ENCODE peak calls at places on chromosomes 7 and 10, in nine cellular contexts. One of them, this sample, is unnamed.

GRCh38 chr10:86795353-86795752 is 38.9 kb downstream of the BMPR1A start:
- DNase-seq in cardiac fibroblast: peak; percentile 86
- DNase-seq in fibroblast of lung: peak; percentile 87
- DNase-seq in uterus: no peak
- DNase-seq in fibroblast of mammary gland: peak; percentile 74
- DNase-seq in spleen: no peak
- DNase-seq in AG09309: peak; percentile 37
- DNase-seq in AG04449: peak; percentile 54
- DNase-seq in heart left ventricle: no peak
- DNase-seq in this sample: no peak

GRCh38 chr7:116569737-116570136 is 44.9 kb downstream of the CAV1 start:
- DNase-seq in cardiac fibroblast: peak; percentile 61
- DNase-seq in fibroblast of lung: peak; percentile 68
- DNase-seq in uterus: no peak
- DNase-seq in fibroblast of mammary gland: peak; percentile 98
- DNase-seq in spleen: no peak
- DNase-seq in AG09309: peak; percentile 85
- DNase-seq in AG04449: peak; percentile 83
- DNase-seq in heart left ventricle: no peak
- DNase-seq in this sample: no peak

GRCh38 chr7:139916717-139917395 is 87.8 kb downstream of the TBXAS1 start:
- DNase-seq in cardiac fibroblast: no peak
- DNase-seq in fibroblast of lung: peak; percentile 21
- DNase-seq in uterus: no peak
- DNase-seq in fibroblast of mammary gland: no peak
- DNase-seq in spleen: no peak
- DNase-seq in AG09309: no peak
- DNase-seq in AG04449: no peak
- DNase-seq in heart left ventricle: no peak
- DNase-seq in this sample: peak; percentile 92

GRCh38 chr7:104921596-104921995 is 92.4 kb upstream of the KMT2E start:
- DNase-seq in cardiac fibroblast: no peak
- DNase-seq in fibroblast of lung: no peak
- DNase-seq in uterus: no peak
- DNase-seq in fibroblast of mammary gland: no peak
- DNase-seq in spleen: no peak
- DNase-seq in AG09309: no peak
- DNase-seq in AG04449: no peak
- DNase-seq in heart left ventricle: no peak
- DNase-seq in this sample: no peak

GRCh38 chr10:63698815-63699205 is 177.6 kb downstream of the REEP3 start:
- DNase-seq in cardiac fibroblast: peak; percentile 55
- DNase-seq in fibroblast of lung: peak; percentile 42
- DNase-seq in uterus: no peak
- DNase-seq in fibroblast of mammary gland: peak; percentile 70
- DNase-seq in spleen: no peak
- DNase-seq in AG09309: no peak
- DNase-seq in AG04449: no peak
- DNase-seq in heart left ventricle: no peak
- DNase-seq in this sample: no peak

GRCh38 chr7:107891619-107892366 is 810 bp downstream of the DLD start:
- DNase-seq in cardiac fibroblast: peak; percentile 20
- DNase-seq in fibroblast of lung: peak; percentile 16
- DNase-seq in uterus: no peak
- DNase-seq in fibroblast of mammary gland: peak; percentile 40
- DNase-seq in spleen: no peak
- DNase-seq in AG09309: no peak
- DNase-seq in AG04449: no peak
- DNase-seq in heart left ventricle: no peak
- DNase-seq in this sample: no peak

GRCh38 chr7:128347573-128348147 is 4.0 kb upstream of the RBM28 start:
- DNase-seq in cardiac fibroblast: peak; percentile 66
- DNase-seq in fibroblast of lung: peak; percentile 63
- DNase-seq in uterus: no peak
- DNase-seq in fibroblast of mammary gland: peak; percentile 53
- DNase-seq in spleen: no peak
- DNase-seq in AG09309: no peak
- DNase-seq in AG04449: no peak
- DNase-seq in heart left ventricle: no peak
- DNase-seq in this sample: no peak

GRCh38 chr10:27388761-27389399 is 115.2 kb upstream of the RAB18 start:
- DNase-seq in cardiac fibroblast: peak; percentile 57
- DNase-seq in fibroblast of lung: peak; percentile 48
- DNase-seq in uterus: no peak
- DNase-seq in fibroblast of mammary gland: peak; percentile 90
- DNase-seq in spleen: no peak
- DNase-seq in AG09309: peak; percentile 44
- DNase-seq in AG04449: no peak
- DNase-seq in heart left ventricle: no peak
- DNase-seq in this sample: no peak

GRCh38 chr10:103673616-103674015 is 180.1 kb downstream of the NEURL1 start:
- DNase-seq in cardiac fibroblast: no peak
- DNase-seq in fibroblast of lung: no peak
- DNase-seq in uterus: no peak
- DNase-seq in fibroblast of mammary gland: no peak
- DNase-seq in spleen: no peak
- DNase-seq in AG09309: no peak
- DNase-seq in AG04449: no peak
- DNase-seq in heart left ventricle: no peak
- DNase-seq in this sample: no peak

GRCh38 chr7:70134029-70134445 is 535.8 kb downstream of the AUTS2 start:
- DNase-seq in cardiac fibroblast: peak; percentile 5
- DNase-seq in fibroblast of lung: no peak
- DNase-seq in uterus: no peak
- DNase-seq in fibroblast of mammary gland: no peak
- DNase-seq in spleen: no peak
- DNase-seq in AG09309: no peak
- DNase-seq in AG04449: no peak
- DNase-seq in heart left ventricle: no peak
- DNase-seq in this sample: no peak

GRCh38 chr10:97138174-97138573 is 47.6 kb downstream of the SLIT1 start:
- DNase-seq in cardiac fibroblast: no peak
- DNase-seq in fibroblast of lung: no peak
- DNase-seq in uterus: no peak
- DNase-seq in fibroblast of mammary gland: no peak
- DNase-seq in spleen: peak; percentile 56
- DNase-seq in AG09309: no peak
- DNase-seq in AG04449: no peak
- DNase-seq in heart left ventricle: no peak
- DNase-seq in this sample: no peak

GRCh38 chr10:34884272-34884952 is 69.3 kb upstream of the PARD3 start:
- DNase-seq in cardiac fibroblast: no peak
- DNase-seq in fibroblast of lung: no peak
- DNase-seq in uterus: no peak
- DNase-seq in fibroblast of mammary gland: no peak
- DNase-seq in spleen: no peak
- DNase-seq in AG09309: no peak
- DNase-seq in AG04449: no peak
- DNase-seq in heart left ventricle: no peak
- DNase-seq in this sample: no peak

GRCh38 chr7:48671656-48672055 is 252.7 kb upstream of the CDC14C start:
- DNase-seq in cardiac fibroblast: no peak
- DNase-seq in fibroblast of lung: no peak
- DNase-seq in uterus: no peak
- DNase-seq in fibroblast of mammary gland: no peak
- DNase-seq in spleen: no peak
- DNase-seq in AG09309: no peak
- DNase-seq in AG04449: no peak
- DNase-seq in heart left ventricle: no peak
- DNase-seq in this sample: no peak

GRCh38 chr10:37124532-37124931 is 866 bp upstream of the ANKRD30A start:
- DNase-seq in cardiac fibroblast: no peak
- DNase-seq in fibroblast of lung: no peak
- DNase-seq in uterus: no peak
- DNase-seq in fibroblast of mammary gland: no peak
- DNase-seq in spleen: no peak
- DNase-seq in AG09309: no peak
- DNase-seq in AG04449: no peak
- DNase-seq in heart left ventricle: no peak
- DNase-seq in this sample: no peak

GRCh38 chr10:126012485-126012884 is 116.1 kb downstream of the FANK1 start:
- DNase-seq in cardiac fibroblast: peak; percentile 17
- DNase-seq in fibroblast of lung: no peak
- DNase-seq in uterus: no peak
- DNase-seq in fibroblast of mammary gland: peak; percentile 54
- DNase-seq in spleen: no peak
- DNase-seq in AG09309: no peak
- DNase-seq in AG04449: no peak
- DNase-seq in heart left ventricle: no peak
- DNase-seq in this sample: no peak

DNA sequence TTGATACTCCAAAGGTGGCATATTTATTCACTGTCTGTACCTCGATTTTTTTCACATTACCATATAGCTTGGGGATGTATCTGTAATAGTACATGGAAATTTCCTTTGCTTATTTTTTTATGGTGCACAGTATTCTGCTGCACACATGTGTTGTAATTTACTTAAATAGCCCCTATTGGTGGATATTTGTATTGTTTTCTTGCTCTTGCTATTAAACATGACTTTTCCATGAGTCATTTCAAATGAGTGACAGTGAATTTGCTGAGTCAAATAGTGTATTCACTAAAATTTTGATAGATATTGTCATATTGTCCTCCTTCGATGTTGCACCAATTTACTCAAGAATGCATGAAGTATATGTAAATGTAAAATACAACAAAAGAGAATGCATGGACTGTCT is 122.7 kb upstream of the STEAP4 start:
- DNase-seq in cardiac fibroblast: no peak
- DNase-seq in fibroblast of lung: no peak
- DNase-seq in uterus: no peak
- DNase-seq in fibroblast of mammary gland: peak; percentile 7
- DNase-seq in spleen: no peak
- DNase-seq in AG09309: no peak
- DNase-seq in AG04449: no peak
- DNase-seq in heart left ventricle: no peak
- DNase-seq in this sample: no peak
- TF ChIP-seq CTCF in cardiac fibroblast: no peak
- TF ChIP-seq CTCF in fibroblast of lung: no peak
- TF ChIP-seq CTCF in uterus: no peak
- TF ChIP-seq CTCF in fibroblast of mammary gland: no peak
- TF ChIP-seq CTCF in spleen: no peak
- TF ChIP-seq CTCF in AG09309: no peak
- TF ChIP-seq CTCF in AG04449: no peak
- TF ChIP-seq CTCF in heart left ventricle: no peak
- TF ChIP-seq CTCF in this sample: no peak

DNA sequence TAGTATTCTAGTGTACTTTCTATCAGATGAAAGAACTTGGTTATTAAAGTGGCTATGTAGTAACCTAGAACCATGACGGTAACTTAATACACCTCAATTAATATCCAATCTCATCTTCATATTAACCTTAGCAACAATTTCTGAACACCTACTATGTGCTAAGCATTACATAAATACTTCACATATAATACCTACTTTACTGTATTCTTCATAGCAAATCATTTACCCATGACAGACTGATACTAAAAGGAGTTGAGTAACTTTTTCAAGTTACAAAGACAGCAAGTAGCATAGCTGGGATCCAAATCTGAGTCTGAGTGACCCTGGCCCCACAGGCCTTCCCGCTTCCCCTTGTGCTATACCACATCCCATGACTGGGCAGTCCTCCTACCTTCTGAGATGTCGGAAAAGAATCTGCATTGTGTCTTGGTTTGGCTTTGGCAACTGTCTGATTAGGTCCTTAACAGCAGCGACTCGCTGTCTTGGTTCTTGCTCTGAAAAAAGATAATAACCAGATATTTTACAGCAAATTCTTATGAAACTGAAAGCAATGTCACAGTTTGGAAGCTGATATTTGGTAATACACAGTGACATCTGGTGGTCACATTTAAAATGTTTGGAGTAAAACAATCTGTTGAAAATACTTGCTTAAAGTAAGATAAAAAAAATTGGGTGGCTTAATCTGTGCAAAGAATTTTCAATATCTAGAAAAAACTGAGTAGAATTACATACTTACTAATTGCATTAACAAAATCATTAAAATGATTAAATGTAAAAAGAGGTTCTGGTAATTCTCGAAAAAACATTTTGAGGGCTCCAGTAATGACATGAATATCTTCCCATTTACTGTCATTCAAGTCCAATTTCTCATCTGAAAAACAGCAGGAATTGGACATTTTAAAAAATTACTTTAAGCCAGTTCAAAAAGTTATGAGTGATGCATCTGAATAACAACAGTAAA is 120.1 kb downstream of the ARHGAP12 start:
- DNase-seq in cardiac fibroblast: peak; percentile 88
- DNase-seq in fibroblast of lung: peak; percentile 89
- DNase-seq in uterus: peak; percentile 43
- DNase-seq in fibroblast of mammary gland: peak; percentile 82
- DNase-seq in spleen: no peak
- DNase-seq in AG09309: peak; percentile 74
- DNase-seq in AG04449: peak; percentile 33
- DNase-seq in heart left ventricle: peak; percentile 28
- DNase-seq in this sample: peak; percentile 31
- H3K4me3 ChIP-seq in cardiac fibroblast: no peak overlapping the region
- H3K4me3 ChIP-seq in fibroblast of lung: peak overlapping the region; percentile 76
- H3K4me3 ChIP-seq in uterus: peak overlapping the region; percentile 16
- H3K4me3 ChIP-seq in fibroblast of mammary gland: peak overlapping the region; percentile 43
- H3K4me3 ChIP-seq in spleen: no peak overlapping the region
- H3K4me3 ChIP-seq in AG09309: peak overlapping the region; percentile 40
- H3K4me3 ChIP-seq in AG04449: peak overlapping the region; percentile 27
- H3K4me3 ChIP-seq in heart left ventricle: peak overlapping the region; percentile 34
- H3K4me3 ChIP-seq in this sample: peak overlapping the region; percentile 36

GRCh38 chr7:154914580-154915380 is 88.1 kb downstream of the PAXIP1 start:
- DNase-seq in cardiac fibroblast: no peak
- DNase-seq in fibroblast of lung: no peak
- DNase-seq in uterus: no peak
- DNase-seq in fibroblast of mammary gland: no peak
- DNase-seq in spleen: peak; percentile 81
- DNase-seq in AG09309: no peak
- DNase-seq in AG04449: no peak
- DNase-seq in heart left ventricle: no peak
- DNase-seq in this sample: no peak
- TF ChIP-seq CTCF in cardiac fibroblast: no peak
- TF ChIP-seq CTCF in fibroblast of lung: no peak
- TF ChIP-seq CTCF in uterus: no peak
- TF ChIP-seq CTCF in fibroblast of mammary gland: no peak
- TF ChIP-seq CTCF in spleen: no peak
- TF ChIP-seq CTCF in AG09309: no peak
- TF ChIP-seq CTCF in AG04449: no peak
- TF ChIP-seq CTCF in heart left ventricle: no peak
- TF ChIP-seq CTCF in this sample: no peak

GRCh38 chr10:69757553-69758309 is 44.0 kb upstream of the COL13A1 start:
- DNase-seq in cardiac fibroblast: peak; percentile 78
- DNase-seq in fibroblast of lung: peak; percentile 62
- DNase-seq in uterus: no peak
- DNase-seq in fibroblast of mammary gland: peak; percentile 48
- DNase-seq in spleen: no peak
- DNase-seq in AG09309: peak; percentile 50
- DNase-seq in AG04449: no peak
- DNase-seq in heart left ventricle: peak; percentile 36
- DNase-seq in this sample: no peak
- H3K4me3 ChIP-seq in cardiac fibroblast: no peak overlapping the region
- H3K4me3 ChIP-seq in fibroblast of lung: no peak overlapping the region
- H3K4me3 ChIP-seq in uterus: no peak overlapping the region
- H3K4me3 ChIP-seq in fibroblast of mammary gland: no peak overlapping the region
- H3K4me3 ChIP-seq in spleen: no peak overlapping the region
- H3K4me3 ChIP-seq in AG09309: no peak overlapping the region
- H3K4me3 ChIP-seq in AG04449: no peak overlapping the region
- H3K4me3 ChIP-seq in heart left ventricle: no peak overlapping the region
- H3K4me3 ChIP-seq in this sample: no peak overlapping the region

DNA sequence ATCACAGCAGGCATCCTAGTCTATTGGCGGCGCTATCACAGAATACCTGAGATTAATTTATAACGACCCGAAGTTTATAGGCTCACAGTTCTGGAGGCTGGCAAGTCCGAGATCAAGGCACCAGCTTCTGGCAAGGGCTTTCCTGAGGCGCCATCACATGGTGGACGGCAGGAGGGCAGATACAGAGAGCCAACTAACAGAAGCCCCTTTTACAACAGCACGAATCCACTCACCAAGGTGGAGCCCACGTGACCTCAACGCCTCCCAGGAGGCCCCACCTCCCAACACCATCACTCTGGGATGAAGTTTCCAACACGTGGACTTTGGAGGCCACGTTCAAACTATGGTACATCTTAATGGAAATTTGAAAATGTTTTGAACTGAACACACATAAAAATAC is 255.3 kb downstream of the ELFN1 start:
- DNase-seq in cardiac fibroblast: no peak
- DNase-seq in fibroblast of lung: peak; percentile 28
- DNase-seq in uterus: no peak
- DNase-seq in fibroblast of mammary gland: peak; percentile 12
- DNase-seq in spleen: peak; percentile 32
- DNase-seq in AG09309: no peak
- DNase-seq in AG04449: no peak
- DNase-seq in heart left ventricle: no peak
- DNase-seq in this sample: no peak
- TF ChIP-seq CTCF in cardiac fibroblast: no peak
- TF ChIP-seq CTCF in fibroblast of lung: peak; percentile 22
- TF ChIP-seq CTCF in uterus: no peak
- TF ChIP-seq CTCF in fibroblast of mammary gland: no peak
- TF ChIP-seq CTCF in spleen: no peak
- TF ChIP-seq CTCF in AG09309: peak; percentile 22
- TF ChIP-seq CTCF in AG04449: peak; percentile 15
- TF ChIP-seq CTCF in heart left ventricle: no peak
- TF ChIP-seq CTCF in this sample: no peak